ENCODE peak calls at places on chromosomes 5 and 9, in ten cellular contexts. V, J, Z, D, O, N, T, F, C and Y are unnamed samples.
A peak's percentile ranks its signal among the peaks of the same experiment; 100 is the strongest.

GRCh38 chr5:134226441-134227192 is 744 bp upstream of the PPP2CA start:
- DNase-seq in V (no peak), J (no peak), Z (no peak), D (no peak), O (no peak), N (no peak), T (no peak), F (no peak), C (no peak), Y (peak; percentile 59)

GRCh38 chr5:16707168-16707868 is 90.5 kb upstream of the RETREG1 start:
- DNase-seq in V (no peak), J (no peak), Z (no peak), D (no peak), O (no peak), N (no peak), T (no peak), F (no peak), C (no peak), Y (no peak)

GRCh38 chr5:122921826-122922225 is 76.4 kb downstream of the SNX24 start:
- DNase-seq in V (no peak), J (no peak), Z (no peak), D (no peak), O (no peak), N (no peak), T (no peak), F (no peak), C (no peak), Y (peak; percentile 25)

GRCh38 chr9:77710276-77710675 is 62.2 kb upstream of the GNA14 start:
- DNase-seq in V (no peak), J (peak; percentile 14), Z (no peak), D (no peak), O (no peak), N (no peak), T (no peak), F (no peak), C (no peak), Y (peak; percentile 21)

GRCh38 chr5:141039517-141039916 is 11.7 kb upstream of the PCDHB1 start:
- DNase-seq in V (no peak), J (no peak), Z (no peak), D (no peak), O (no peak), N (no peak), T (no peak), F (no peak), C (no peak), Y (no peak)

GRCh38 chr9:117101003-117101402 is 313.9 kb downstream of the ASTN2 start:
- DNase-seq in V (no peak), J (no peak), Z (no peak), D (no peak), O (no peak), N (no peak), T (no peak), F (no peak), C (no peak), Y (no peak)

GRCh38 chr9:119771336-119771735 is 402.1 kb upstream of the BRINP1 start:
- DNase-seq in V (no peak), J (no peak), Z (no peak), D (no peak), O (no peak), N (no peak), T (no peak), F (no peak), C (no peak), Y (no peak)

GRCh38 chr5:53001541-53001940 is 12.4 kb downstream of the ITGA2 start:
- DNase-seq in V (no peak), J (no peak), Z (no peak), D (no peak), O (no peak), N (no peak), T (no peak), F (no peak), C (no peak), Y (no peak)

GRCh38 chr9:85569988-85570387 is 171.8 kb downstream of the AGTPBP1 start:
- DNase-seq in V (no peak), J (peak; percentile 57), Z (no peak), D (no peak), O (no peak), N (peak; percentile 89), T (no peak), F (no peak), C (no peak), Y (peak; percentile 68)

GRCh38 chr5:108418172-108418571 is 36.3 kb upstream of the FBXL17 start:
- DNase-seq in V (no peak), J (no peak), Z (peak; percentile 16), D (no peak), O (peak; percentile 1), N (no peak), T (peak; percentile 17), F (no peak), C (no peak), Y (no peak)

GRCh38 chr5:172179032-172179989 is 8.7 kb downstream of the STK10 start:
- DNase-seq in V (no peak), J (peak; percentile 59), Z (no peak), D (no peak), O (no peak), N (peak; percentile 30), T (no peak), F (no peak), C (no peak), Y (peak; percentile 80)

GRCh38 chr9:36191290-36191645 is 547 bp downstream of the CLTA start:
- DNase-seq in V (no peak), J (peak; percentile 48), Z (no peak), D (no peak), O (no peak), N (no peak), T (peak; percentile 41), F (no peak), C (no peak), Y (peak; percentile 45)

GRCh38 chr9:92377904-92378303 is 26.5 kb downstream of the OGN start:
- DNase-seq in V (no peak), J (no peak), Z (no peak), D (no peak), O (no peak), N (no peak), T (no peak), F (no peak), C (no peak), Y (no peak)

GRCh38 chr5:21654-22233 is 70.2 kb upstream of the PLEKHG4B start:
- DNase-seq in V (no peak), J (no peak), Z (no peak), D (no peak), O (no peak), N (peak; percentile 17), T (no peak), F (no peak), C (no peak), Y (no peak)

GRCh38 chr5:141826674-141827073 is 51.5 kb downstream of the PCDH1 start:
- DNase-seq in V (no peak), J (no peak), Z (no peak), D (no peak), O (no peak), N (no peak), T (no peak), F (no peak), C (no peak), Y (no peak)

GRCh38 chr9:35756743-35757526 is 2.9 kb upstream of the MSMP start:
- DNase-seq in V (peak; percentile 44), J (no peak), Z (peak; percentile 47), D (peak; percentile 62), O (peak; percentile 48), N (no peak), T (peak; percentile 72), F (peak; percentile 84), C (peak; percentile 57), Y (peak; percentile 21)

GRCh38 chr5:34751807-34752736 is 86.9 kb upstream of the TTC23L start:
- DNase-seq in V (no peak), J (peak; percentile 37), Z (no peak), D (no peak), O (no peak), N (peak; percentile 80), T (no peak), F (no peak), C (no peak), Y (no peak)

GRCh38 chr9:35906923-35907699 is 1.1 kb downstream of the HRCT1 start:
- DNase-seq in V (no peak), J (peak; percentile 92), Z (no peak), D (no peak), O (no peak), N (peak; percentile 95), T (no peak), F (peak; percentile 34), C (peak; percentile 79), Y (peak; percentile 94)

GRCh38 chr5:95809414-95809960 is 13.0 kb downstream of the GLRX start:
- DNase-seq in V (no peak), J (peak; percentile 37), Z (no peak), D (no peak), O (no peak), N (peak; percentile 76), T (no peak), F (no peak), C (no peak), Y (peak; percentile 49)

GRCh38 chr9:130182090-130182909 is 10.1 kb downstream of the NCS1 start:
- DNase-seq in V (no peak), J (no peak), Z (no peak), D (no peak), O (no peak), N (no peak), T (no peak), F (no peak), C (no peak), Y (no peak)

GRCh38 chr5:141729387-141730006 is 47.5 kb upstream of the ARAP3 start:
- DNase-seq in V (no peak), J (no peak), Z (no peak), D (no peak), O (no peak), N (no peak), T (no peak), F (no peak), C (no peak), Y (no peak)

GRCh38 chr5:143134269-143134668 is 269.2 kb downstream of the NR3C1 start:
- DNase-seq in V (no peak), J (no peak), Z (no peak), D (no peak), O (no peak), N (peak; percentile 30), T (no peak), F (no peak), C (no peak), Y (no peak)

GRCh38 chr5:9845185-9845584 is 215.0 kb upstream of the TAS2R1 start:
- DNase-seq in V (no peak), J (no peak), Z (no peak), D (no peak), O (no peak), N (no peak), T (no peak), F (no peak), C (no peak), Y (no peak)

GRCh38 chr9:93031629-93032431 is 26.7 kb upstream of the SUSD3 start:
- DNase-seq in V (no peak), J (no peak), Z (no peak), D (no peak), O (no peak), N (peak; percentile 38), T (no peak), F (no peak), C (no peak), Y (no peak)